ENCODE peak calls at places on chromosomes 13 and 19, in nine cellular contexts. G is IMR-90, O is heart left ventricle, R is neural progenitor cell, T is HFF-Myc, V is Panc1, X is natural killer cell, P is GM12865, H is type B pancreatic cell. J is an unnamed sample.

GRCh38 chr13:97848886-97849285 is 104.6 kb upstream of the IPO5 start:
- DNase-seq in G (no peak), O (no peak), R (no peak), T (no peak), V (no peak), X (no peak), P (no peak), H (no peak), J (no peak)

GRCh38 chr19:45547965-45548609 is 36.5 kb downstream of the OPA3 start:
- DNase-seq in G (peak), O (no peak), R (no peak), T (no peak), V (no peak), X (no peak), P (no peak), H (no peak), J (no peak)

GRCh38 chr19:41575998-41576397 is at the start of gene CEACAM21:
- DNase-seq in G (no peak), O (peak), R (no peak), T (no peak), V (no peak), X (no peak), P (peak), H (no peak), J (no peak)

GRCh38 chr19:58154287-58154678 is 3.7 kb upstream of the ZNF329 start:
- DNase-seq in G (peak), O (peak), R (peak), T (no peak), V (no peak), X (no peak), P (no peak), H (no peak), J (no peak)

GRCh38 chr19:11137542-11138384 is 17.8 kb downstream of the SPC24 start:
- DNase-seq in G (peak), O (peak), R (peak), T (peak), V (no peak), X (no peak), P (peak), H (peak), J (peak)

GRCh38 chr19:29271341-29271740 is 58.4 kb upstream of the UQCRFS1 start:
- DNase-seq in G (no peak), O (no peak), R (no peak), T (no peak), V (no peak), X (no peak), P (no peak), H (peak), J (no peak)

GRCh38 chr13:31538067-31539042 is 201.0 kb upstream of the RXFP2 start:
- DNase-seq in G (peak), O (no peak), R (peak), T (peak), V (no peak), X (no peak), P (no peak), H (no peak), J (no peak)

GRCh38 chr19:51570962-51571575 is at the start of gene ZNF175:
- DNase-seq in G (peak), O (peak), R (peak), T (peak), V (peak), X (peak), P (peak), H (peak), J (peak)

GRCh38 chr13:35796627-35797026 is 320.1 kb upstream of the MAB21L1 start:
- DNase-seq in G (no peak), O (no peak), R (no peak), T (no peak), V (no peak), X (no peak), P (no peak), H (no peak), J (no peak)

GRCh38 chr19:8367327-8368001 is 3.5 kb downstream of the ANGPTL4 start:
- DNase-seq in G (peak), O (peak), R (peak), T (peak), V (no peak), X (no peak), P (no peak), H (peak), J (no peak)

GRCh38 chr19:30696514-30696913 is 324.3 kb downstream of the ZNF536 start:
- DNase-seq in G (peak), O (no peak), R (peak), T (no peak), V (no peak), X (no peak), P (peak), H (no peak), J (peak)
- TF ChIP-seq CTCF in G (peak), O (no peak), R (peak), T (no peak), V (peak), X (no peak), P (peak), H (peak), J (peak)

DNA sequence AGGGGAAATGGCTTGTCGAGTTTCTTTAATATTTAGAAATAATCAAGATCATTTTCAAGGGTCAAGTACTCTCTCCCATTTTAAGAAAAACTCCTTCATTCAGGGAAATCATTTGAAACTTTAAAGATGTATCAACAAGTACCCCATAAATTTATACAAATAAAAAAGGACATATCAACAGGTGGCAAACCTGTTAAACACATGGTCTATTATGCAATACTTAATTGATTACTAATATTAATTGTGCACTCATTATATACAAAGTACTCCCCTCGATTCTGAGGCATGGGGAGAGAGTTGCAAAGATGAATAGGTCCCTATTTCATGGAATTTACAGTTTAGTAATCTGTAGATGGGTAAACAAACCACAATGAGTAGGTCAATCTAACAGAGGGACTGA is 2.1 kb upstream of the LRCH1 start:
- DNase-seq in G (no peak), O (no peak), R (no peak), T (no peak), V (no peak), X (no peak), P (no peak), H (no peak), J (no peak)
- TF ChIP-seq CTCF in G (no peak), O (no peak), R (no peak), T (no peak), V (no peak), X (no peak), P (no peak), H (no peak), J (no peak)

GRCh38 chr19:48635263-48635965 is 1.8 kb downstream of the DBP start:
- DNase-seq in G (no peak), O (peak), R (peak), T (no peak), V (no peak), X (peak), P (peak), H (peak), J (peak)

GRCh38 chr19:48637449-48637947 is 319 bp upstream of the DBP start:
- DNase-seq in G (peak), O (peak), R (peak), T (peak), V (peak), X (peak), P (peak), H (peak), J (peak)

GRCh38 chr19:48637948-48638830 is 1.0 kb upstream of the DBP start:
- DNase-seq in G (peak), O (peak), R (peak), T (peak), V (peak), X (peak), P (peak), H (peak), J (peak)

GRCh38 chr19:48635966-48636858 is 967 bp downstream of the DBP start:
- DNase-seq in G (no peak), O (peak), R (peak), T (no peak), V (no peak), X (no peak), P (peak), H (no peak), J (no peak)

GRCh38 chr19:48636859-48637448 is at the start of gene DBP:
- DNase-seq in G (no peak), O (no peak), R (no peak), T (no peak), V (no peak), X (no peak), P (no peak), H (no peak), J (no peak)
- TF ChIP-seq CTCF in G (no peak), O (no peak), R (peak), T (no peak), V (no peak), X (no peak), P (peak), H (no peak), J (no peak)

GRCh38 chr19:5171711-5172110 is 168.9 kb downstream of the PTPRS start:
- DNase-seq in G (no peak), O (no peak), R (no peak), T (no peak), V (no peak), X (no peak), P (no peak), H (no peak), J (no peak)

GRCh38 chr19:5173993-5174392 is 166.6 kb downstream of the PTPRS start:
- DNase-seq in G (no peak), O (no peak), R (no peak), T (no peak), V (no peak), X (no peak), P (no peak), H (no peak), J (no peak)

GRCh38 chr19:5172859-5173577 is 167.6 kb downstream of the PTPRS start:
- DNase-seq in G (peak), O (no peak), R (no peak), T (peak), V (peak), X (no peak), P (no peak), H (no peak), J (no peak)

GRCh38 chr19:5166262-5166661 is 174.3 kb downstream of the PTPRS start:
- DNase-seq in G (peak), O (no peak), R (no peak), T (peak), V (no peak), X (no peak), P (no peak), H (no peak), J (no peak)

GRCh38 chr19:5170329-5170745 is 170.3 kb downstream of the PTPRS start:
- DNase-seq in G (no peak), O (no peak), R (no peak), T (no peak), V (no peak), X (peak), P (peak), H (no peak), J (no peak)
- TF ChIP-seq CTCF in G (peak), O (peak), R (peak), T (peak), V (no peak), X (peak), P (peak), H (peak), J (peak)

GRCh38 chr13:73338389-73338788 is 279.6 kb downstream of the KLF5 start:
- DNase-seq in G (no peak), O (no peak), R (no peak), T (no peak), V (no peak), X (no peak), P (no peak), H (no peak), J (no peak)

GRCh38 chr13:73339086-73339485 is 280.3 kb downstream of the KLF5 start:
- DNase-seq in G (no peak), O (no peak), R (no peak), T (no peak), V (no peak), X (no peak), P (no peak), H (no peak), J (no peak)

GRCh38 chr13:73337511-73337910 is 278.7 kb downstream of the KLF5 start:
- DNase-seq in G (no peak), O (no peak), R (no peak), T (no peak), V (no peak), X (no peak), P (no peak), H (no peak), J (no peak)

GRCh38 chr13:73340069-73340468 is 281.3 kb downstream of the KLF5 start:
- DNase-seq in G (no peak), O (no peak), R (no peak), T (no peak), V (no peak), X (no peak), P (no peak), H (no peak), J (no peak)

DNA sequence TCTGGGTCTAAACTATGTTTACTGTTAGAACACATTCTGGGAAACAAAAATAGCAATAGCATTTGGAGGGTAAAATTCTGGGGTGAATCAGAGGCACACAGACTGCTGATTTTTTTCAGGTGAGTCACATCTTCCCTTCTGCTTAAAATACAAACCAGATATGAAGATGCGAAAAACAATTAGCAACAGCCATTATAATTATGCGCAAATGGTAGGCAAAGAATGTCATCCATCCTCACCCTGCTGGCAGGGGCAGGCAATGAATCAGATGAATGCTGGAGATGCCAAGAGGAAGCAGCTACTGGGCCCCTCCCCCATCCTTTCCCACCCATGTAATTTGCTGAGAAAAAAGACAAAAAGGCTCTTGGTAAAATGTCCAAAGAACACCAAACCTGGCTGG is 282.9 kb downstream of the KLF5 start:
- DNase-seq in G (peak), O (no peak), R (no peak), T (no peak), V (no peak), X (no peak), P (no peak), H (no peak), J (no peak)
- TF ChIP-seq CTCF in G (no peak), O (no peak), R (no peak), T (no peak), V (no peak), X (no peak), P (no peak), H (no peak), J (no peak)

GRCh38 chr13:103883152-103883551 is 816.9 kb upstream of the SLC10A2 start:
- DNase-seq in G (peak), O (peak), R (peak), T (no peak), V (peak), X (no peak), P (no peak), H (peak), J (peak)
- TF ChIP-seq CTCF in G (peak), O (no peak), R (peak), T (peak), V (peak), X (no peak), P (no peak), H (peak), J (peak)

GRCh38 chr19:13610042-13610691 is 103.9 kb upstream of the CACNA1A start:
- DNase-seq in G (no peak), O (no peak), R (peak), T (no peak), V (no peak), X (no peak), P (no peak), H (no peak), J (no peak)
- TF ChIP-seq CTCF in G (no peak), O (no peak), R (peak), T (no peak), V (no peak), X (no peak), P (no peak), H (no peak), J (no peak)

GRCh38 chr19:18425515-18426415 is 6.6 kb downstream of the SSBP4 start:
- DNase-seq in G (peak), O (peak), R (no peak), T (no peak), V (no peak), X (no peak), P (no peak), H (no peak), J (no peak)
- TF ChIP-seq CTCF in G (peak), O (no peak), R (no peak), T (no peak), V (peak), X (no peak), P (no peak), H (no peak), J (no peak)

GRCh38 chr13:39816936-39817335 is 161.5 kb downstream of the COG6 start:
- DNase-seq in G (no peak), O (no peak), R (no peak), T (no peak), V (no peak), X (no peak), P (no peak), H (no peak), J (no peak)
- TF ChIP-seq CTCF in G (no peak), O (no peak), R (no peak), T (no peak), V (no peak), X (no peak), P (no peak), H (no peak), J (no peak)

GRCh38 chr13:42803563-42804212 is 22.3 kb downstream of the FAM216B start:
- DNase-seq in G (peak), O (no peak), R (no peak), T (no peak), V (no peak), X (no peak), P (no peak), H (no peak), J (no peak)
- TF ChIP-seq CTCF in G (no peak), O (no peak), R (no peak), T (no peak), V (no peak), X (no peak), P (no peak), H (no peak), J (no peak)

J was measured in D721Med.